ENCODE peak calls at places on chromosome 6, in four cellular contexts. One of them, this sample, is unnamed.

GRCh38 chr6:132227937-132228336 is 173.3 kb downstream of the MOXD1 start:
- DNase-seq in transverse colon: no peak
- DNase-seq in RWPE2: no peak
- DNase-seq in H1: no peak
- DNase-seq in this sample: no peak

GRCh38 chr6:4344317-4344899 is 209.0 kb upstream of the ECI2 start:
- DNase-seq in transverse colon: no peak
- DNase-seq in H1: no peak
- DNase-seq in RWPE2: no peak
- DNase-seq in this sample: no peak

GRCh38 chr6:44397424-44398169 is 10.1 kb downstream of the CDC5L start:
- DNase-seq in RWPE2: no peak
- DNase-seq in H1: no peak
- DNase-seq in transverse colon: no peak
- DNase-seq in this sample: no peak

GRCh38 chr6:159941286-159942113 is 27.4 kb upstream of the IGF2R start:
- DNase-seq in transverse colon: no peak
- DNase-seq in RWPE2: no peak
- DNase-seq in H1: no peak
- DNase-seq in this sample: no peak

GRCh38 chr6:15626878-15627683 is 35.7 kb downstream of the DTNBP1 start:
- DNase-seq in RWPE2: no peak
- DNase-seq in H1: no peak
- DNase-seq in transverse colon: no peak
- DNase-seq in this sample: no peak

GRCh38 chr6:8888468-8888867 is 453.1 kb upstream of the SLC35B3 start:
- DNase-seq in H1: no peak
- DNase-seq in RWPE2: no peak
- DNase-seq in transverse colon: no peak
- DNase-seq in this sample: no peak

GRCh38 chr6:27667651-27668441 is 194.9 kb upstream of the ZNF184 start:
- DNase-seq in H1: no peak
- DNase-seq in RWPE2: no peak
- DNase-seq in transverse colon: no peak
- DNase-seq in this sample: no peak

GRCh38 chr6:111686249-111686997 is 80.7 kb upstream of the TRAF3IP2 start:
- DNase-seq in transverse colon: no peak
- DNase-seq in RWPE2: no peak
- DNase-seq in H1: no peak
- DNase-seq in this sample: no peak

GRCh38 chr6:126574301-126574700 is 234.4 kb downstream of the CENPW start:
- DNase-seq in RWPE2: no peak
- DNase-seq in H1: no peak
- DNase-seq in transverse colon: no peak
- DNase-seq in this sample: no peak

GRCh38 chr6:47653706-47654105 is 44.7 kb upstream of the ADGRF4 start:
- DNase-seq in H1: no peak
- DNase-seq in transverse colon: peak; percentile 48
- DNase-seq in RWPE2: no peak
- DNase-seq in this sample: no peak

GRCh38 chr6:49336514-49337131 is 126.4 kb downstream of the MMUT start:
- DNase-seq in transverse colon: peak; percentile 7
- DNase-seq in H1: no peak
- DNase-seq in RWPE2: no peak
- DNase-seq in this sample: no peak

GRCh38 chr6:158313989-158314388 is 1.7 kb downstream of the TULP4 start:
- DNase-seq in H1: no peak
- DNase-seq in RWPE2: no peak
- DNase-seq in transverse colon: no peak
- DNase-seq in this sample: no peak

GRCh38 chr6:3287308-3287707 is 28.6 kb downstream of the PSMG4 start:
- DNase-seq in RWPE2: no peak
- DNase-seq in transverse colon: no peak
- DNase-seq in H1: no peak
- DNase-seq in this sample: no peak

GRCh38 chr6:16487953-16488674 is 249.7 kb downstream of the GMPR start:
- DNase-seq in transverse colon: no peak
- DNase-seq in RWPE2: no peak
- DNase-seq in H1: no peak
- DNase-seq in this sample: no peak

GRCh38 chr6:75143186-75143585 is 62.7 kb downstream of the COL12A1 start:
- DNase-seq in transverse colon: no peak
- DNase-seq in RWPE2: no peak
- DNase-seq in H1: no peak
- DNase-seq in this sample: no peak

GRCh38 chr6:6924708-6925107 is 183.1 kb upstream of the RREB1 start:
- DNase-seq in RWPE2: no peak
- DNase-seq in transverse colon: no peak
- DNase-seq in H1: no peak
- DNase-seq in this sample: no peak

GRCh38 chr6:52580905-52581304 is 4.0 kb upstream of the TRAM2 start:
- DNase-seq in H1: no peak
- DNase-seq in RWPE2: no peak
- DNase-seq in transverse colon: no peak
- DNase-seq in this sample: no peak

GRCh38 chr6:128554302-128554701 is 33.9 kb upstream of the PTPRK start:
- DNase-seq in H1: no peak
- DNase-seq in RWPE2: no peak
- DNase-seq in transverse colon: no peak
- DNase-seq in this sample: no peak

GRCh38 chr6:86715676-86716075 is 221.7 kb upstream of the HTR1E start:
- DNase-seq in transverse colon: no peak
- DNase-seq in H1: no peak
- DNase-seq in RWPE2: no peak
- DNase-seq in this sample: no peak

GRCh38 chr6:147081210-147081609 is 123.0 kb upstream of the STXBP5 start:
- DNase-seq in H1: no peak
- DNase-seq in transverse colon: no peak
- DNase-seq in RWPE2: no peak
- DNase-seq in this sample: no peak

GRCh38 chr6:162200036-162200435 is 527.5 kb downstream of the PRKN start:
- DNase-seq in H1: no peak
- DNase-seq in RWPE2: no peak
- DNase-seq in transverse colon: no peak
- DNase-seq in this sample: no peak

GRCh38 chr6:14333556-14334305 is 216.2 kb downstream of the CD83 start:
- DNase-seq in transverse colon: no peak
- DNase-seq in H1: no peak
- DNase-seq in RWPE2: no peak
- DNase-seq in this sample: no peak

GRCh38 chr6:121826156-121826810 is 390.8 kb downstream of the GJA1 start:
- DNase-seq in transverse colon: no peak
- DNase-seq in RWPE2: no peak
- DNase-seq in H1: no peak
- DNase-seq in this sample: no peak

GRCh38 chr6:164303092-164304007 is 888.8 kb downstream of the QKI start:
- DNase-seq in RWPE2: no peak
- DNase-seq in H1: no peak
- DNase-seq in transverse colon: no peak
- DNase-seq in this sample: no peak

GRCh38 chr6:157536218-157536534 is 155.2 kb downstream of the ZDHHC14 start:
- DNase-seq in RWPE2: no peak
- DNase-seq in H1: no peak
- DNase-seq in transverse colon: no peak
- DNase-seq in this sample: no peak

DNA sequence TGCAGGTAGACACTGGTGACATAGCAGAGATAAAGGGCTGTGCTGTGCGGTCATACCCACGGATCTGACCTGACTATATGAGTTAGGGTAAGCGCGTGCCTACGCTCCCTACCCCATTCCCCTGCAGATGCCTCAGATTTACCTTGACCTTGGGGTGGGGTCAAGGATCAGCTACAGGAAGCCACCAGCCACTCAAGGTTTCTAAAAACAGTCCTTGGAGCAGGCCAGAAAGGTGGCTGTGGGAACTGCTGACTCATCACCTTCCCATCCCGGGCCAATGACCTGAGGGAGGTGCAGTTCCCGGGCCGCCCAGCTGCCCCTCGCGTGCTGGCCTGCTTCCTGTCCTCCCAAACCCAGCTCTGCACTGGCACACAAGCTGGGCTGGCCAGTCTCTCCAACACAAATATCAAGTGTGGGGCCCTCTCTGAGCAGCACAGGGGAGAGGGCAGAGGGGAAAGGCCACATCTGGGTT is 23.0 kb downstream of the KCNK5 start:
- DNase-seq in transverse colon: no peak
- DNase-seq in H1: no peak
- DNase-seq in RWPE2: no peak
- DNase-seq in this sample: no peak
- H3K4me1 ChIP-seq in transverse colon: peaks cover 72% of the 10 kb centered on the region
- H3K4me1 ChIP-seq in H1: peaks cover 77% of the 10 kb centered on the region
- H3K4me1 ChIP-seq in RWPE2: peaks cover 28% of the 10 kb centered on the region
- H3K4me1 ChIP-seq in this sample: peaks cover 84% of the 10 kb centered on the region

GRCh38 chr6:32220021-32220420 is 3.8 kb downstream of the NOTCH4 start:
- DNase-seq in RWPE2: no peak
- DNase-seq in transverse colon: no peak
- DNase-seq in H1: no peak
- DNase-seq in this sample: no peak

GRCh38 chr6:32226434-32226833 is 2.6 kb upstream of the NOTCH4 start:
- DNase-seq in H1: no peak
- DNase-seq in RWPE2: no peak
- DNase-seq in transverse colon: no peak
- DNase-seq in this sample: no peak

GRCh38 chr6:32222333-32223230 is 1.3 kb downstream of the NOTCH4 start:
- DNase-seq in transverse colon: no peak
- DNase-seq in H1: no peak
- DNase-seq in RWPE2: no peak
- DNase-seq in this sample: no peak

GRCh38 chr6:32224696-32225095 is 829 bp upstream of the NOTCH4 start:
- DNase-seq in RWPE2: no peak
- DNase-seq in transverse colon: no peak
- DNase-seq in H1: no peak
- DNase-seq in this sample: no peak

DNA sequence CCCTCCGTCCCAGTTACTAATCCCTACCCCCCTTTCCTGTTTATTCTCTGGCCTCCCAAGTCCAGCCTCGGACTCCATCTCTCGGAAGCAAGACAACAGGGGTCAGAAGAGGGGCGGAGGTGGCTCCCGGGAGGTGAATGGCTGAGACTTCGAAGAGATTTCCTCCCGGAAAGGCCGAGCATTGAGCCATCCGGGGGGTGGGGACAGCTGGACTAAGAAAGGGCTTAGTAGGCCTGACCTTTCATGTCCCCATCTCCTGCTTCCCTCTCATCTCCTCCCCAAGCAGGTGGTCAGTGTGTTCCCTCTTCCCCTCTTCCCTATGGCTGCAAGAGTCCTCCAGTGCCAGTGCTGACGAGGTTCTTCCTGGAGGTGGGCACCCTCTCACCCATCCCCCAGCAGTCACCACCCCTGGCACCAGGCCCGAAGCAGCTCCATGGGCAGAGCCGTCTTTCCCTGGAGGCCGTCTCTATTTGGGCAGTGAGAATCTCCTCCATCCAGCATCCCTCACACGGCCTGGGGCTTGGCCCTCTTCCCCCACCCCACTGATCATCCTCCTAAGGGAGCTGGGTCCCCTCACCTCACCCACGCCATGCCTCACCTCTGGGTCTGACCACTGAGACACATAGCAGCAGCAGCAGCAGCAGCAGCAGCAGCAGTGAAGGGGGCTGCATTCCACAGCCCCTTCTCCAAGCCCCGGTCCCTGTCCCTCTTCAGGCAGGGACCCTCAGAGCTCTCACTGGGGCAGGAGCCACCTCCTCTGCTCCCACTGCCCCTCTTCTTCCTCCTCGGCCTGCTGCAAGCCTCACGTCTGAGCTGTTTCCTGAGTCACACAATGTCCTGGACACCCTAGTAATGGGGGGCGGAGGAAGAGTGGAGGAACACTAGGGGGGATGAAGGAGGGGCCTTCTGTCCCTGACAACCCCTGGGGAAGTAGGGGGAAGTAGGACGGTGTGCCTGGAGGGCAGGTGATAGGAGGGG is at the start of gene NOTCH4:
- DNase-seq in RWPE2: no peak
- DNase-seq in transverse colon: no peak
- DNase-seq in H1: no peak
- DNase-seq in this sample: no peak
- H3K4me1 ChIP-seq in RWPE2: no peaks in the 10 kb centered on the region
- H3K4me1 ChIP-seq in transverse colon: no peaks in the 10 kb centered on the region
- H3K4me1 ChIP-seq in H1: peaks cover 2% of the 10 kb centered on the region
- H3K4me1 ChIP-seq in this sample: peaks cover 5% of the 10 kb centered on the region

GRCh38 chr6:21840428-21840827 is 246.9 kb downstream of the SOX4 start:
- DNase-seq in H1: no peak
- DNase-seq in transverse colon: no peak
- DNase-seq in RWPE2: no peak
- DNase-seq in this sample: no peak
- H3K4me1 ChIP-seq in H1: peaks cover 10% of the 10 kb centered on the region
- H3K4me1 ChIP-seq in transverse colon: no peaks in the 10 kb centered on the region
- H3K4me1 ChIP-seq in RWPE2: peaks cover 14% of the 10 kb centered on the region
- H3K4me1 ChIP-seq in this sample: no peaks in the 10 kb centered on the region

DNA sequence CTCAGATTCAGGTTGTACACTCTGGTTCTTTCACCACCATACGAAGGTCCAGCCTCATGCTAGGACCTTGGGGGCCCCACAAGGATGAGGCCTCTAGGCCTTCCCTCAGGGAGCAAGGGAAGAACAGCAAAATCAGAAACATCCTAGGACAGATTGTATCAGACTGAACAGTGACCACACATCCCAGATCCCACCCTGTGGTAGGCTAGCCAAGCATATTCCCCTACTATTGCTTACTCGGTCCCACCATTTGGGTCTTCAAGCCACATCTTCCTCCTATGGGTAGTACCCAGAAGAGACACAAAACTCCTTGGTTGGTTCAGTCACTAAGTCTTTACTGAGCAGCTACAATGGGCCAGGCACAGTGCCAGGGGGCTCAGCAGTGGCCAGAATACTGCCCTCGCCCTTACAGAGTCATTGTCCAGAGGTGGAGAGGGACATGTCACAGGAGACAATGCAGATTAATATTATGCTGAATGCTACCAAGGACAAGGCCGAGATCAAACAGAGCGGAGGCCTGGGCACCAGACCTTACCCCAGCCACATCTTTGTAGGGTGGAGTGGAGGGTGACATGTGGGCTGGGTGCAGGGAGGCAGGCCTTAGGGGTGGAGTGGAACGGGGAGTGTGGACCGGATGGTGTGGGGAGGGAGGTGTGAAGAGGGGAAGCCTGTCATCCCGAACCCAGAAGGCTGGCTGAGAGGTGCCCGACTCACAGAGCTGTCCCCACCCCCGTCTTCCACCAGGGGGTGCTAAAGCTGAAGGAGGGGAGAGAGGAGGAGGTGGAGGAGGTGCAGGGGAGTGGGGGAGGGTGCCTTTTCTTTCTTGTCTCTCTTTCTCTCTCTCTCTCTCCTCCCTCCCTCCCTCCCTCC is 6.8 kb upstream of the MAPK13 start:
- DNase-seq in transverse colon: peak; percentile 90
- DNase-seq in RWPE2: no peak
- DNase-seq in H1: peak; percentile 46
- DNase-seq in this sample: peak; percentile 48
- H3K4me1 ChIP-seq in transverse colon: peaks cover 27% of the 10 kb centered on the region
- H3K4me1 ChIP-seq in RWPE2: peaks cover 33% of the 10 kb centered on the region
- H3K4me1 ChIP-seq in H1: peaks cover 6% of the 10 kb centered on the region
- H3K4me1 ChIP-seq in this sample: peaks cover 67% of the 10 kb centered on the region

This sample was measured in esophagus squamous epithelium.